ENCODE peak calls at places on chromosomes 2 and 18, in five cellular contexts. D, V, O, F and I are unnamed samples.

GRCh38 chr2:3272761-3273160 is 104.9 kb downstream of the EIPR1 start:
- DNase-seq in D (no peak), V (no peak), O (no peak), F (no peak), I (no peak)

GRCh38 chr2:83006991-83007390 is 1452.1 kb downstream of the SUCLG1 start:
- DNase-seq in D (no peak), V (no peak), O (no peak), F (no peak), I (no peak)

GRCh38 chr2:204645018-204645775 is 99.9 kb downstream of the PARD3B start:
- DNase-seq in D (no peak), V (no peak), O (peak; percentile 14), F (no peak), I (no peak)

GRCh38 chr18:48565105-48565504 is 26.3 kb downstream of the CTIF start:
- DNase-seq in D (no peak), V (no peak), O (no peak), F (no peak), I (no peak)

GRCh38 chr2:149732001-149732685 is 144.6 kb upstream of the MMADHC start:
- DNase-seq in D (no peak), V (no peak), O (peak; percentile 87), F (no peak), I (no peak)

GRCh38 chr2:230843130-230843529 is 21.6 kb upstream of the ITM2C start:
- DNase-seq in D (no peak), V (no peak), O (no peak), F (no peak), I (no peak)

GRCh38 chr2:44883356-44883755 is 58.1 kb upstream of the SIX3 start:
- DNase-seq in D (no peak), V (no peak), O (no peak), F (no peak), I (no peak)

GRCh38 chr18:79871026-79871390 is 73.3 kb downstream of the KCNG2 start:
- DNase-seq in D (no peak), V (no peak), O (no peak), F (no peak), I (no peak)

GRCh38 chr2:238326801-238327365 is 6.6 kb downstream of the TRAF3IP1 start:
- DNase-seq in D (no peak), V (no peak), O (no peak), F (no peak), I (no peak)

GRCh38 chr2:99072556-99072955 is 69.0 kb upstream of the C2orf15 start:
- DNase-seq in D (no peak), V (no peak), O (no peak), F (no peak), I (no peak)

GRCh38 chr2:202084265-202084664 is 11.2 kb downstream of the KIAA2012 start:
- DNase-seq in D (no peak), V (no peak), O (no peak), F (no peak), I (no peak)

GRCh38 chr2:135063210-135063609 is 11.1 kb downstream of the RAB3GAP1 start:
- DNase-seq in D (no peak), V (no peak), O (no peak), F (no peak), I (no peak)

GRCh38 chr18:10230072-10230471 is 224.4 kb upstream of the APCDD1 start:
- DNase-seq in D (no peak), V (no peak), O (peak; percentile 40), F (no peak), I (peak; percentile 23)

GRCh38 chr2:99404039-99404799 is 67.0 kb downstream of the EIF5B start:
- DNase-seq in D (no peak), V (no peak), O (no peak), F (no peak), I (no peak)

GRCh38 chr2:130382313-130382917 is 26.6 kb downstream of the PTPN18 start:
- DNase-seq in D (no peak), V (no peak), O (no peak), F (no peak), I (no peak)

GRCh38 chr2:109681633-109682032 is 67.5 kb downstream of the SOWAHC start:
- DNase-seq in D (no peak), V (no peak), O (no peak), F (no peak), I (no peak)

GRCh38 chr2:113876503-113877387 is 13.1 kb upstream of the ACTR3 start:
- DNase-seq in D (no peak), V (no peak), O (no peak), F (no peak), I (peak; percentile 98)

GRCh38 chr2:113879457-113879856 is 10.4 kb upstream of the ACTR3 start:
- DNase-seq in D (no peak), V (no peak), O (no peak), F (no peak), I (no peak)

GRCh38 chr2:113878743-113879142 is 11.1 kb upstream of the ACTR3 start:
- DNase-seq in D (no peak), V (no peak), O (no peak), F (no peak), I (no peak)

GRCh38 chr2:113873867-113874266 is 16.0 kb upstream of the ACTR3 start:
- DNase-seq in D (no peak), V (no peak), O (no peak), F (no peak), I (no peak)

GRCh38 chr2:113877651-113878594 is 12.0 kb upstream of the ACTR3 start:
- DNase-seq in D (no peak), V (no peak), O (peak; percentile 40), F (peak; percentile 46), I (peak; percentile 76)
- TF ChIP-seq HDAC2 in D (no peak), V (no peak), O (no peak), F (no peak), I (no peak)

GRCh38 chr2:121065239-121065638 is 219.8 kb downstream of the TFCP2L1 start:
- DNase-seq in D (no peak), V (no peak), O (no peak), F (no peak), I (no peak)

GRCh38 chr2:121062493-121062892 is 222.5 kb downstream of the TFCP2L1 start:
- DNase-seq in D (no peak), V (no peak), O (no peak), F (no peak), I (no peak)

GRCh38 chr2:121066526-121066925 is 218.5 kb downstream of the TFCP2L1 start:
- DNase-seq in D (no peak), V (no peak), O (no peak), F (no peak), I (no peak)

GRCh38 chr2:121061633-121062032 is 223.4 kb downstream of the TFCP2L1 start:
- DNase-seq in D (no peak), V (no peak), O (no peak), F (no peak), I (no peak)

DNA sequence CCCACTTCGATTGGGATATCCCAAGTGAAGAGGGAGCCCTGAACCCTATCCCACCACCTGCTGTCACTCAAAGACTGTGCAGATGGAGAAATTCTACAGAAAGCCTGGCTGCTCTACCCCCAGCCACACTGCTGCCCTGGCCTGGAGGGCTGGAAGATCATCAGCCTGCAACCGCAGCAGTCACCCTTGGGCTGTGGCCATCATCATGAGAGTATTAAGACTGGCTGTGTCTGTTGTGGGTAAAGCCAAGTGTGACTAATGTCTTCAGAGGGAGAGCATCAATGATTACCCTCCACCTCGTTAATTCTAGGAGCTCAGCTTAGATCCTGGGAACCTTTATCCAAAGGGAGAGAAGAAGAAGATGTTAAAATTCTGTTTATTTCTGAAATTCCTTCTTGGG is 221.5 kb downstream of the TFCP2L1 start:
- DNase-seq in D (no peak), V (no peak), O (no peak), F (no peak), I (no peak)
- TF ChIP-seq HDAC2 in D (no peak), V (no peak), O (no peak), F (no peak), I (no peak)

DNA sequence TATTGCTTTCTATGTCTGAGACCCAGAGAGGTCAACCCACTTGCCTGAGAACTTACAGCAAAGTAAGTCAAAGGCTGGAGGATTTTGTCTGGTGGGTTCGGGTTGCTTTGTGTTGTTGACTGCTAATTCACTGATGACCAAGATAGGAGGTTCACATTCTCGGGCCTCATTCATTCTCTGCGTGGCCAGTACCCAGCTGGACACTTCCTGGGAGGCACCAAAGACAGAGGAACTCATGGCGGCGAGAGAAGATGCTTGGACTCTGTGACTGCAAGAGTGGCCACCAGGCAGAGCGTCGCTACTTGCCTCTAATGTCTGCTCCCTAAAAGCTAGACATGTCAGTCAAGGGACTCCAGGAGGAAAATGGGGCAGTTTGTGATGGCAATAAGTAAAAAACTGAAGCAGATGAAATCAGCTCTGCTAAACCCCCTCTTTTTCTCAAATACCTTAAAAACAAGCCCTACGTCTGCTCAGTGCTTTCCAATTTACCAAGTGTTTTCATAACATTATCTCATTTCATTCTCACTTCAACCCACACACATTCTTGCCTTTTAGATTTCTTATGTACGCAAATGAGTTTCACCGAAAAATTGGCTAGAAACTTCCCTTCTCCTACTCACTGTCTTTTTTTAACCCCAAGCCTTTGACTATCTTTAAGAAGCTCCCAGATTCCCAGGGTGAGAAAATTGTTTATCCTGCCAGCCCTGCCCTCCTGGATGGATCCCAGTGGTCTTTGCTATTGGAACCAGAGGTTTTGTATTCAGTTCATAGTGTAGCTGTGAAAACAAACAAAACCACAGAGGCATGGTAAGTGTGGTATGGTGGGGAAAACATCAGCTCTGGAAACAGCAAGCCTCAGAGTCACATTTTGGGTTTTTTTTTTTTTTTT is 4.9 kb upstream of the LBH start:
- DNase-seq in D (no peak), V (peak; percentile 53), O (no peak), F (no peak), I (no peak)
- TF ChIP-seq HDAC2 in D (no peak), V (no peak), O (no peak), F (no peak), I (no peak)

GRCh38 chr2:152696476-152696875 is 20.8 kb downstream of the PRPF40A start:
- DNase-seq in D (no peak), V (no peak), O (no peak), F (no peak), I (no peak)

GRCh38 chr2:152694161-152694661 is 23.1 kb downstream of the PRPF40A start:
- DNase-seq in D (no peak), V (no peak), O (peak; percentile 12), F (no peak), I (no peak)

GRCh38 chr2:152695763-152696162 is 21.5 kb downstream of the PRPF40A start:
- DNase-seq in D (no peak), V (no peak), O (no peak), F (no peak), I (no peak)

GRCh38 chr2:152693033-152693432 is 24.2 kb downstream of the PRPF40A start:
- DNase-seq in D (no peak), V (peak; percentile 30), O (no peak), F (no peak), I (no peak)
- TF ChIP-seq HDAC2 in D (no peak), V (no peak), O (no peak), F (no peak), I (no peak)

GRCh38 chr2:97745474-97746172 is 32.2 kb downstream of the ZAP70 start:
- DNase-seq in D (no peak), V (peak; percentile 21), O (no peak), F (no peak), I (no peak)
- TF ChIP-seq HDAC2 in D (no peak), V (no peak), O (no peak), F (no peak), I (no peak)

DNA sequence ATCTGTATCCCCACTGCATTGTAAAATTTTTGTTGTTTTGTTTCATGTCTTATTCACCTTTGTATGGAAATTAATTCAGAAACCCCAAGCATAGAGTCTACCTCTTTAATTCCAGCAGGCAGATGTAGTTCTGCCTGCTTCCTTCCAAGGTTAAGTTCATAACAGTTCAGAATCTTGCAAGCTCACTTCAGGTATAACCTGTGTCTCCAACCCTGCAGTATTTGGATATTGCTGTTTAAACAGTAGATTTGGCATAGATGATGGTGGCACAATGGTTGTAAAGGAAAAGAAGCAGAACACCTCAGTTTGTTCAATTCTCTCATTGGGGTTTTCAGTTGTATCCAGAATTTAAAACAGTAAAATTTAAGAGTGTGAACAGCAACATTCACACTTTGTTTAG is 21.2 kb downstream of the SULT1C2 start:
- DNase-seq in D (no peak), V (no peak), O (no peak), F (no peak), I (no peak)
- TF ChIP-seq HDAC2 in D (no peak), V (no peak), O (no peak), F (no peak), I (no peak)